ENCODE peak calls at places on chromosomes 13 and 19, in eight cellular contexts. X, D, V, G, U, W, L and Q are unnamed samples.
A peak's percentile ranks its signal among the peaks of the same experiment; 100 is the strongest.

GRCh38 chr19:5049561-5049960 is 80.6 kb downstream of the KDM4B start:
- DNase-seq in X (no peak), D (no peak), V (no peak), G (no peak), U (no peak), W (no peak), L (no peak), Q (no peak)

GRCh38 chr13:76004411-76004810 is 368.3 kb downstream of the LMO7 start:
- DNase-seq in X (peak; percentile 13), D (no peak), V (no peak), G (no peak), U (peak; percentile 29), W (no peak), L (no peak), Q (no peak)

GRCh38 chr19:13839938-13840750 is 36.8 kb upstream of the NANOS3 start:
- DNase-seq in X (peak; percentile 51), D (no peak), V (no peak), G (peak; percentile 60), U (no peak), W (peak; percentile 59), L (peak; percentile 40), Q (peak; percentile 45)

GRCh38 chr13:45718063-45718462 is 15.9 kb downstream of the CBY2 start:
- DNase-seq in X (peak; percentile 14), D (peak; percentile 59), V (peak; percentile 8), G (no peak), U (peak; percentile 23), W (no peak), L (peak; percentile 40), Q (no peak)

GRCh38 chr19:13689050-13689449 is 75.3 kb upstream of the MRI1 start:
- DNase-seq in X (peak; percentile 15), D (peak; percentile 67), V (no peak), G (no peak), U (peak; percentile 29), W (no peak), L (peak; percentile 41), Q (no peak)

GRCh38 chr13:75467009-75467728 is 14.8 kb downstream of the TBC1D4 start:
- DNase-seq in X (no peak), D (no peak), V (no peak), G (no peak), U (no peak), W (no peak), L (no peak), Q (no peak)

GRCh38 chr19:19259741-19260140 is 13.4 kb downstream of the TM6SF2 start:
- DNase-seq in X (peak; percentile 11), D (peak; percentile 83), V (no peak), G (no peak), U (peak; percentile 26), W (no peak), L (peak; percentile 12), Q (no peak)

GRCh38 chr19:8323781-8324185 is 2.5 kb downstream of the RPS28 start:
- DNase-seq in X (no peak), D (no peak), V (no peak), G (no peak), U (no peak), W (no peak), L (no peak), Q (no peak)

GRCh38 chr13:65841156-65841555 is 1389.0 kb downstream of the PCDH9 start:
- DNase-seq in X (no peak), D (no peak), V (no peak), G (no peak), U (peak; percentile 4), W (no peak), L (peak; percentile 7), Q (no peak)

GRCh38 chr19:18156841-18157464 is 4.0 kb downstream of the PIK3R2 start:
- DNase-seq in X (peak; percentile 83), D (no peak), V (no peak), G (no peak), U (peak; percentile 95), W (no peak), L (peak; percentile 96), Q (no peak)

GRCh38 chr13:44219808-44220544 is 153.6 kb upstream of the SERP2 start:
- DNase-seq in X (peak; percentile 93), D (no peak), V (peak; percentile 69), G (no peak), U (peak; percentile 63), W (no peak), L (peak; percentile 58), Q (no peak)

GRCh38 chr13:109152311-109152820 is 523.0 kb downstream of the MYO16 start:
- DNase-seq in X (no peak), D (no peak), V (no peak), G (no peak), U (no peak), W (no peak), L (no peak), Q (no peak)

GRCh38 chr13:23411220-23411619 is 22.3 kb downstream of the SACS start:
- DNase-seq in X (no peak), D (no peak), V (no peak), G (no peak), U (no peak), W (no peak), L (no peak), Q (no peak)

GRCh38 chr19:8831373-8831772 is 731 bp downstream of the ZNF558 start:
- DNase-seq in X (no peak), D (no peak), V (no peak), G (no peak), U (no peak), W (no peak), L (no peak), Q (no peak)

GRCh38 chr19:55640043-55640576 is 692 bp upstream of the ZNF580 start:
- DNase-seq in X (peak; percentile 68), D (no peak), V (no peak), G (no peak), U (peak; percentile 78), W (peak; percentile 74), L (peak; percentile 79), Q (peak; percentile 76)

GRCh38 chr19:46299695-46300094 is 2.9 kb downstream of the HIF3A start:
- DNase-seq in X (no peak), D (no peak), V (no peak), G (no peak), U (no peak), W (no peak), L (peak; percentile 38), Q (no peak)

GRCh38 chr19:8673281-8673891 is 25.2 kb downstream of the ACTL9 start:
- DNase-seq in X (no peak), D (no peak), V (no peak), G (no peak), U (no peak), W (no peak), L (no peak), Q (no peak)